ENCODE peak calls at places on chromosome 22, in eight cellular contexts. H is AG10803, C is prostate gland, S is foreskin fibroblast, M is ovary, X is dorsolateral prefrontal cortex, B is lower lobe of right lung, Y is type B pancreatic cell. K is an unnamed sample.

GRCh38 chr22:20131856-20132685 is 467 bp downstream of the ZDHHC8 start:
- DNase-seq in H (peak; percentile 20), C (no peak), S (peak; percentile 68), M (peak; percentile 64), X (no peak), B (peak; percentile 79), Y (no peak), K (peak; percentile 35)

GRCh38 chr22:28351585-28351984 is 328.1 kb downstream of the TTC28 start:
- DNase-seq in H (no peak), C (no peak), S (no peak), M (no peak), X (no peak), B (no peak), Y (no peak), K (no peak)

GRCh38 chr22:20130739-20131592 is 638 bp upstream of the ZDHHC8 start:
- DNase-seq in H (peak; percentile 77), C (peak; percentile 78), S (peak; percentile 91), M (peak; percentile 84), X (peak; percentile 91), B (peak; percentile 92), Y (no peak), K (peak; percentile 75)

GRCh38 chr22:47587861-47588582 is 825.6 kb downstream of the TBC1D22A start:
- DNase-seq in H (no peak), C (no peak), S (no peak), M (no peak), X (no peak), B (no peak), Y (peak; percentile 27), K (no peak)

GRCh38 chr22:42116848-42117424 is 13.7 kb downstream of the CYP2D6 start:
- DNase-seq in H (peak; percentile 10), C (no peak), S (peak; percentile 36), M (no peak), X (no peak), B (peak; percentile 67), Y (no peak), K (no peak)

GRCh38 chr22:39994566-39995345 is at the start of gene FAM83F:
- DNase-seq in H (no peak), C (peak; percentile 68), S (no peak), M (peak; percentile 30), X (no peak), B (peak; percentile 58), Y (no peak), K (peak; percentile 48)

GRCh38 chr22:30806391-30806861 is 111.8 kb downstream of the OSBP2 start:
- DNase-seq in H (peak; percentile 42), C (no peak), S (peak; percentile 58), M (no peak), X (no peak), B (no peak), Y (no peak), K (no peak)

GRCh38 chr22:48799227-48799970 is 1028.3 kb downstream of the BRD1 start:
- DNase-seq in H (no peak), C (no peak), S (no peak), M (no peak), X (no peak), B (no peak), Y (no peak), K (no peak)

GRCh38 chr22:31650391-31650790 is 11.6 kb downstream of the PISD start:
- DNase-seq in H (peak; percentile 94), C (no peak), S (peak; percentile 91), M (no peak), X (no peak), B (no peak), Y (no peak), K (no peak)

GRCh38 chr22:23452231-23453010 is 127.7 kb downstream of the IGLL1 start:
- DNase-seq in H (no peak), C (no peak), S (no peak), M (no peak), X (no peak), B (no peak), Y (no peak), K (no peak)

GRCh38 chr22:23450434-23450795 is 129.7 kb downstream of the IGLL1 start:
- DNase-seq in H (no peak), C (no peak), S (no peak), M (no peak), X (no peak), B (no peak), Y (no peak), K (no peak)

GRCh38 chr22:23446796-23447350 is 133.2 kb downstream of the IGLL1 start:
- DNase-seq in H (no peak), C (no peak), S (no peak), M (no peak), X (no peak), B (no peak), Y (no peak), K (no peak)
- TF ChIP-seq CTCF in H (no peak), C (no peak), S (no peak), M (no peak), X (no peak), B (no peak), Y (no peak), K (no peak)

GRCh38 chr22:50507991-50508884 is at the start of gene NCAPH2:
- DNase-seq in H (peak; percentile 94), C (peak; percentile 95), S (peak; percentile 99), M (peak; percentile 98), X (peak; percentile 96), B (peak; percentile 98), Y (peak; percentile 99), K (peak; percentile 96)
- TF ChIP-seq CTCF in H (no peak), C (no peak), S (no peak), M (no peak), X (no peak), B (no peak), Y (no peak), K (no peak)

GRCh38 chr22:46057762-46058420 is 80.9 kb upstream of the WNT7B start:
- DNase-seq in H (peak; percentile 83), C (peak; percentile 84), S (peak; percentile 76), M (peak; percentile 45), X (peak; percentile 53), B (peak; percentile 70), Y (no peak), K (no peak)

GRCh38 chr22:46061124-46061410 is 84.1 kb upstream of the WNT7B start:
- DNase-seq in H (no peak), C (no peak), S (no peak), M (no peak), X (no peak), B (no peak), Y (no peak), K (no peak)

GRCh38 chr22:46057206-46057605 is 80.2 kb upstream of the WNT7B start:
- DNase-seq in H (no peak), C (no peak), S (peak; percentile 59), M (peak; percentile 66), X (peak; percentile 62), B (peak; percentile 39), Y (no peak), K (no peak)

GRCh38 chr22:46060292-46061123 is 83.5 kb upstream of the WNT7B start:
- DNase-seq in H (no peak), C (no peak), S (no peak), M (peak; percentile 3), X (no peak), B (peak; percentile 4), Y (no peak), K (no peak)

DNA sequence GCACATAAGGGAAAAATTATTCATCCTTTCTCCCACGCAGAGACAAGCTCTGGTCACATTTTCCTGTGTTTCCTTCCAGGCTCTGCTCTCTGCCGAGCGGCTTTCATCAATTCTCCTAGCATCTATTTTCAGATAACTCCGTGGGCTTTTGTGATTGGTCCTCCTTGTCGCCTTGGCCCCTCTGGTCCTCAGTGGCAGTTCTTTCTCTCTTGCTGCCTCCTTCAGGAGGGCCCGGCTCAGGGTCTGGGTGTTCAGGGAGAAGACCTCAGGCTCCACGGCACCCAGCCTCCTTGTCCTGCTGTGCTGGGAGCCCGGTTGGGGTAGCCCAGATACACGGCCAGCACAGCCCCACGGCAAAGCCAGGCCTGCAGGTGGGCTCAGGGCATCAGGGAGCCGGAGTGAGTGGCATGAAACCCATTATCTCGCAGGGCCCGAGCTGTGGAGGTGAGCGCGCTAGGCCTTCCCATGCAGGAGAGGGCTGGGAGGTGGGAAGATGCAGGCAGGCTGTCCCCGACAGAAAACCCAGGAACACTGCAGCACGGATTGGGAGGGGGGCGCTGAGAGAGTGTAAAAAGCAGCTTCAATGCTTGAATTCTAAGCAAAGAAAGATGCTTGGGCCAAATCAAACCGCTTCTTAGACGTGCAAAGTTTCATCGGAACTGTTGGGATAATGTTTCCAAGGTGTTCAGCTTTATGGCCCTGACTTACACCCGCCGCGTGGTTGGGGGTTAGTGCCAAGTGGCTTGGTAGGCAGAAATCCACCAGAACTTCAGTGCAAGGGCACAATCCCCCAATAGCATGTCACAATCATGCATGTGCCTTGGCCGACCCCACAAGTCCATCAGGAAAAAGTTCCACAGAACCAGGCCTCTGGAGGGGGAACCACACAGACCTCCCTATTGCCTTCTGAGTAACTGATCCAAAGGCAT is 81.9 kb upstream of the WNT7B start:
- DNase-seq in H (no peak), C (no peak), S (peak; percentile 53), M (no peak), X (peak; percentile 62), B (peak; percentile 48), Y (peak; percentile 57), K (no peak)
- TF ChIP-seq CTCF in H (no peak), C (no peak), S (no peak), M (no peak), X (peak; percentile 5), B (no peak), Y (no peak), K (no peak)

GRCh38 chr22:18034076-18034475 is 9.7 kb upstream of the MICAL3 start:
- DNase-seq in H (no peak), C (no peak), S (no peak), M (no peak), X (no peak), B (no peak), Y (no peak), K (no peak)

GRCh38 chr22:18031670-18032454 is 7.5 kb upstream of the MICAL3 start:
- DNase-seq in H (peak; percentile 96), C (no peak), S (peak; percentile 96), M (no peak), X (peak; percentile 78), B (no peak), Y (no peak), K (no peak)

GRCh38 chr22:18035740-18036139 is 11.4 kb upstream of the MICAL3 start:
- DNase-seq in H (no peak), C (no peak), S (peak; percentile 36), M (no peak), X (no peak), B (peak; percentile 52), Y (no peak), K (no peak)

GRCh38 chr22:18032455-18033101 is 8.2 kb upstream of the MICAL3 start:
- DNase-seq in H (peak; percentile 89), C (no peak), S (peak; percentile 93), M (no peak), X (no peak), B (no peak), Y (no peak), K (no peak)

DNA sequence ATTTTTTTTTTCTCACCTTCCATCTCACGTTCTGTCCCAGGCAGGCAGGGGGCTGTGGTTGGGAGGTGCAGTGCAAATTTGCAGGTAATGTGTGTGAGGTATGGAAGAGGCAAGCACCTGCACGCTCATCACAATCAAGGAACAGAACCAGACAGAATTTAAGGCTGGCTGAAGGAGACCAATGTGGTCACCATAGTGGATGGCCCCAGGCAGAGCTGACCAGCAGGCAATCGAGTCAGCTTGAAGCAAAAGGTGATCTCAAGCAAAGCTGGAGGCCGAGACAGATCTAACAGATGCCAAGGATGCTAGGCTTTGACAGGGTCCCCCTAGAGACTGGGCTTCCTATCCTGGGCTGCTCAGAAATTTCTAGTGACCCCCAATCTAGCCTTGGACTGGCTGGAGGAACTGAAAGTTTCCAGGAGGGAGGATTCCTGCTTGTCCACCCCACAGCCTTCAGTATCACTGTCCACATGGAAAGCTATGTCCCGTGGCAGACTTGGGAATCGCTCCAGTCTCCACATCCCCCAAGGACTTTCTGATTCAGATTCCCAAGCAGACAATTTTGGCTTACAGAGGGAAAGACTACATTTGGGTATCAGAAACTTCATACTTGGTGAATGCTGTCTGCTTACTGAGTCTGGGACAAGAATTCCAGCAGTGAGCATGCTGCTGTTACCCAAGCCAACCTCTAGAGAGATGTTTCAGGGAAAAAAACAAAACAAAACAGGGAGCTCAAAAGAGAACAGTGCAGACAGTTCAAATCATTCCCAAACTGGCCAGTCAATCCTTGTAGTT is 9.0 kb upstream of the MICAL3 start:
- DNase-seq in H (peak; percentile 86), C (no peak), S (peak; percentile 62), M (no peak), X (no peak), B (no peak), Y (no peak), K (no peak)
- TF ChIP-seq CTCF in H (peak; percentile 45), C (no peak), S (peak; percentile 3), M (no peak), X (no peak), B (no peak), Y (no peak), K (no peak)

K was measured in activated B cell treated with CpG ODN at 0.5 μM for 24 hours.